ENCODE peak calls at places on chromosomes 3 and 15, in ten cellular contexts. One of them, this sample, is unnamed.

GRCh38 chr3:186502138-186502941 is 41.8 kb downstream of the CRYGS start:
- DNase-seq in epithelial cell of esophagus: no peak
- DNase-seq in HCT116: no peak
- DNase-seq in upper lobe of left lung: no peak
- DNase-seq in colonic mucosa: no peak
- DNase-seq in astrocyte of the spinal cord: no peak
- DNase-seq in AG04449: no peak
- DNase-seq in lower leg skin: no peak
- DNase-seq in GM23338: no peak
- DNase-seq in CD4-positive, alpha-beta T cell: no peak
- DNase-seq in this sample: no peak

GRCh38 chr3:13770390-13771169 is 109.3 kb downstream of the WNT7A start:
- DNase-seq in epithelial cell of esophagus: no peak
- DNase-seq in HCT116: no peak
- DNase-seq in upper lobe of left lung: no peak
- DNase-seq in colonic mucosa: no peak
- DNase-seq in astrocyte of the spinal cord: no peak
- DNase-seq in AG04449: no peak
- DNase-seq in lower leg skin: no peak
- DNase-seq in GM23338: peak; percentile 75
- DNase-seq in CD4-positive, alpha-beta T cell: no peak
- DNase-seq in this sample: no peak

GRCh38 chr15:70797464-70797863 is 34.1 kb upstream of the UACA start:
- DNase-seq in epithelial cell of esophagus: no peak
- DNase-seq in HCT116: no peak
- DNase-seq in upper lobe of left lung: no peak
- DNase-seq in colonic mucosa: no peak
- DNase-seq in astrocyte of the spinal cord: no peak
- DNase-seq in AG04449: no peak
- DNase-seq in lower leg skin: no peak
- DNase-seq in GM23338: no peak
- DNase-seq in CD4-positive, alpha-beta T cell: no peak
- DNase-seq in this sample: no peak

GRCh38 chr3:85572426-85572825 is 613.6 kb downstream of the CADM2 start:
- DNase-seq in epithelial cell of esophagus: no peak
- DNase-seq in HCT116: no peak
- DNase-seq in upper lobe of left lung: no peak
- DNase-seq in colonic mucosa: no peak
- DNase-seq in astrocyte of the spinal cord: peak; percentile 45
- DNase-seq in AG04449: no peak
- DNase-seq in lower leg skin: no peak
- DNase-seq in GM23338: no peak
- DNase-seq in CD4-positive, alpha-beta T cell: no peak
- DNase-seq in this sample: no peak

GRCh38 chr3:184308744-184309143 is 5.7 kb upstream of the EIF4G1 start:
- DNase-seq in epithelial cell of esophagus: no peak
- DNase-seq in HCT116: no peak
- DNase-seq in upper lobe of left lung: no peak
- DNase-seq in colonic mucosa: no peak
- DNase-seq in astrocyte of the spinal cord: no peak
- DNase-seq in AG04449: no peak
- DNase-seq in lower leg skin: no peak
- DNase-seq in GM23338: no peak
- DNase-seq in CD4-positive, alpha-beta T cell: no peak
- DNase-seq in this sample: no peak

GRCh38 chr3:71524688-71525087 is 58.8 kb downstream of the FOXP1 start:
- DNase-seq in epithelial cell of esophagus: no peak
- DNase-seq in HCT116: no peak
- DNase-seq in upper lobe of left lung: no peak
- DNase-seq in colonic mucosa: no peak
- DNase-seq in astrocyte of the spinal cord: no peak
- DNase-seq in AG04449: no peak
- DNase-seq in lower leg skin: no peak
- DNase-seq in GM23338: no peak
- DNase-seq in CD4-positive, alpha-beta T cell: no peak
- DNase-seq in this sample: no peak

GRCh38 chr3:194617827-194618226 is 15.4 kb downstream of the TMEM44 start:
- DNase-seq in epithelial cell of esophagus: peak; percentile 68
- DNase-seq in HCT116: no peak
- DNase-seq in upper lobe of left lung: no peak
- DNase-seq in colonic mucosa: peak; percentile 32
- DNase-seq in astrocyte of the spinal cord: peak; percentile 36
- DNase-seq in AG04449: no peak
- DNase-seq in lower leg skin: no peak
- DNase-seq in GM23338: no peak
- DNase-seq in CD4-positive, alpha-beta T cell: no peak
- DNase-seq in this sample: no peak

GRCh38 chr3:11826628-11827265 is 19.9 kb downstream of the TAMM41 start:
- DNase-seq in epithelial cell of esophagus: peak; percentile 6
- DNase-seq in HCT116: no peak
- DNase-seq in upper lobe of left lung: no peak
- DNase-seq in colonic mucosa: no peak
- DNase-seq in astrocyte of the spinal cord: peak; percentile 32
- DNase-seq in AG04449: peak; percentile 57
- DNase-seq in lower leg skin: no peak
- DNase-seq in GM23338: no peak
- DNase-seq in CD4-positive, alpha-beta T cell: no peak
- DNase-seq in this sample: no peak

GRCh38 chr3:143763568-143764162 is 84.6 kb downstream of the SLC9A9 start:
- DNase-seq in epithelial cell of esophagus: peak; percentile 29
- DNase-seq in HCT116: no peak
- DNase-seq in upper lobe of left lung: no peak
- DNase-seq in colonic mucosa: no peak
- DNase-seq in astrocyte of the spinal cord: peak; percentile 36
- DNase-seq in AG04449: no peak
- DNase-seq in lower leg skin: no peak
- DNase-seq in GM23338: peak; percentile 47
- DNase-seq in CD4-positive, alpha-beta T cell: no peak
- DNase-seq in this sample: no peak

GRCh38 chr3:155745795-155746550 is 1.1 kb upstream of the PLCH1 start:
- DNase-seq in epithelial cell of esophagus: peak; percentile 55
- DNase-seq in HCT116: peak; percentile 45
- DNase-seq in upper lobe of left lung: peak; percentile 48
- DNase-seq in colonic mucosa: peak; percentile 53
- DNase-seq in astrocyte of the spinal cord: peak; percentile 48
- DNase-seq in AG04449: no peak
- DNase-seq in lower leg skin: no peak
- DNase-seq in GM23338: peak; percentile 91
- DNase-seq in CD4-positive, alpha-beta T cell: no peak
- DNase-seq in this sample: no peak

GRCh38 chr3:185024966-185025365 is 127.9 kb downstream of the C3orf70 start:
- DNase-seq in epithelial cell of esophagus: no peak
- DNase-seq in HCT116: no peak
- DNase-seq in upper lobe of left lung: no peak
- DNase-seq in colonic mucosa: no peak
- DNase-seq in astrocyte of the spinal cord: no peak
- DNase-seq in AG04449: no peak
- DNase-seq in lower leg skin: no peak
- DNase-seq in GM23338: no peak
- DNase-seq in CD4-positive, alpha-beta T cell: no peak
- DNase-seq in this sample: no peak

GRCh38 chr3:183306798-183307671 is 54.0 kb downstream of the B3GNT5 start:
- DNase-seq in epithelial cell of esophagus: peak; percentile 77
- DNase-seq in HCT116: no peak
- DNase-seq in upper lobe of left lung: peak; percentile 44
- DNase-seq in colonic mucosa: peak; percentile 94
- DNase-seq in astrocyte of the spinal cord: peak; percentile 85
- DNase-seq in AG04449: no peak
- DNase-seq in lower leg skin: peak; percentile 75
- DNase-seq in GM23338: no peak
- DNase-seq in CD4-positive, alpha-beta T cell: no peak
- DNase-seq in this sample: no peak

GRCh38 chr3:187750041-187750512 is 4.8 kb upstream of the BCL6 start:
- DNase-seq in epithelial cell of esophagus: peak; percentile 95
- DNase-seq in HCT116: peak; percentile 82
- DNase-seq in upper lobe of left lung: peak; percentile 87
- DNase-seq in colonic mucosa: peak; percentile 83
- DNase-seq in astrocyte of the spinal cord: peak; percentile 46
- DNase-seq in AG04449: no peak
- DNase-seq in lower leg skin: no peak
- DNase-seq in GM23338: peak; percentile 91
- DNase-seq in CD4-positive, alpha-beta T cell: no peak
- DNase-seq in this sample: no peak

GRCh38 chr3:121552797-121553196 is 7.0 kb upstream of the POLQ start:
- DNase-seq in epithelial cell of esophagus: no peak
- DNase-seq in HCT116: no peak
- DNase-seq in upper lobe of left lung: no peak
- DNase-seq in colonic mucosa: no peak
- DNase-seq in astrocyte of the spinal cord: no peak
- DNase-seq in AG04449: no peak
- DNase-seq in lower leg skin: no peak
- DNase-seq in GM23338: no peak
- DNase-seq in CD4-positive, alpha-beta T cell: no peak
- DNase-seq in this sample: no peak

GRCh38 chr3:121557426-121557934 is 10.3 kb upstream of the ARGFX start:
- DNase-seq in epithelial cell of esophagus: no peak
- DNase-seq in HCT116: no peak
- DNase-seq in upper lobe of left lung: no peak
- DNase-seq in colonic mucosa: no peak
- DNase-seq in astrocyte of the spinal cord: no peak
- DNase-seq in AG04449: no peak
- DNase-seq in lower leg skin: no peak
- DNase-seq in GM23338: no peak
- DNase-seq in CD4-positive, alpha-beta T cell: no peak
- DNase-seq in this sample: no peak

DNA sequence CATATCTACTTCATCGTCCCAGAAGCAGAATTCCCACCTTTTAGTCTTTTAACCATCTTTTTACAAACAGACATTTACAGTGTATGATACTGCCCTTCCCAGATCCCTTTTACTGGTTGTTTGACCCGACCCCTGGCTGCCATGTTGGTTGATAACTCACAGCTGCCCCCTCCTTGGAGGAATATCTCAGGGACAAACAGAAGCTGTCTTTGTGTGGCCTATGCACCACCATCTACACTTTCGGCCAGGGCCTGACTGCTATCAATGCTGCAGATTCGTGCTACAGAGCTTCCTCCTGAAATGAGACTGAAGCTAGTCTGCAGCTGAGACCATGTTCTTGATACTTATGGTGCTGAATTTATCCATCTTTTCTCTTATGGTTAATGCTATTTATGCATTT is 6.6 kb upstream of the POLQ start:
- DNase-seq in epithelial cell of esophagus: no peak
- DNase-seq in HCT116: no peak
- DNase-seq in upper lobe of left lung: no peak
- DNase-seq in colonic mucosa: no peak
- DNase-seq in astrocyte of the spinal cord: no peak
- DNase-seq in AG04449: no peak
- DNase-seq in lower leg skin: no peak
- DNase-seq in GM23338: no peak
- DNase-seq in CD4-positive, alpha-beta T cell: no peak
- DNase-seq in this sample: no peak
- TF ChIP-seq CTCF in epithelial cell of esophagus: no peak
- TF ChIP-seq CTCF in HCT116: no peak
- TF ChIP-seq CTCF in upper lobe of left lung: no peak
- TF ChIP-seq CTCF in colonic mucosa: no peak
- TF ChIP-seq CTCF in astrocyte of the spinal cord: no peak
- TF ChIP-seq CTCF in AG04449: no peak
- TF ChIP-seq CTCF in lower leg skin: no peak
- TF ChIP-seq CTCF in GM23338: no peak
- TF ChIP-seq CTCF in CD4-positive, alpha-beta T cell: no peak
- TF ChIP-seq CTCF in this sample: no peak

DNA sequence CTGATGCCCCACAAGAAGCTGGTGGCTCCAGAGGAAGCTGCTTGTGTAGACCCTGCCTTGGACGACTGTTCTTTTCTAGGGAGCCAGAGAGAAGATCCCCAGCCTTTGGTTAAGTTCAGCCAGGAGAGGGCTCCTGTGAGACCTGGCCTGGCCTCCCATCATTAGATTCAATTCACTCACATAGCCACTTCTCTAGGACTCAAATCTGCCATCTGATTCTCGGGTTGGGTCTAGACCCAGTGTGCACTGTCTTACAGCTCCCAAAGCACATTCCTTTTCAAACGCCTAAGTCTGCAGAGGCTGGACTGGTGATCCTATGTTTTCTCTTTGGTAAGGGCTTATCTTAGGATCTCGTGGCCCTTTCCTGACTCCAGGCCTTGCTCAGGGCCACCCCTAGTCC is 81.7 kb upstream of the NPHP3 start:
- DNase-seq in epithelial cell of esophagus: no peak
- DNase-seq in HCT116: no peak
- DNase-seq in upper lobe of left lung: no peak
- DNase-seq in colonic mucosa: no peak
- DNase-seq in astrocyte of the spinal cord: no peak
- DNase-seq in AG04449: no peak
- DNase-seq in lower leg skin: no peak
- DNase-seq in GM23338: peak; percentile 52
- DNase-seq in CD4-positive, alpha-beta T cell: no peak
- DNase-seq in this sample: no peak
- TF ChIP-seq CTCF in epithelial cell of esophagus: no peak
- TF ChIP-seq CTCF in HCT116: peak; percentile 31
- TF ChIP-seq CTCF in upper lobe of left lung: no peak
- TF ChIP-seq CTCF in colonic mucosa: no peak
- TF ChIP-seq CTCF in astrocyte of the spinal cord: peak; percentile 17
- TF ChIP-seq CTCF in AG04449: no peak
- TF ChIP-seq CTCF in lower leg skin: no peak
- TF ChIP-seq CTCF in GM23338: peak; percentile 60
- TF ChIP-seq CTCF in CD4-positive, alpha-beta T cell: no peak
- TF ChIP-seq CTCF in this sample: no peak

DNA sequence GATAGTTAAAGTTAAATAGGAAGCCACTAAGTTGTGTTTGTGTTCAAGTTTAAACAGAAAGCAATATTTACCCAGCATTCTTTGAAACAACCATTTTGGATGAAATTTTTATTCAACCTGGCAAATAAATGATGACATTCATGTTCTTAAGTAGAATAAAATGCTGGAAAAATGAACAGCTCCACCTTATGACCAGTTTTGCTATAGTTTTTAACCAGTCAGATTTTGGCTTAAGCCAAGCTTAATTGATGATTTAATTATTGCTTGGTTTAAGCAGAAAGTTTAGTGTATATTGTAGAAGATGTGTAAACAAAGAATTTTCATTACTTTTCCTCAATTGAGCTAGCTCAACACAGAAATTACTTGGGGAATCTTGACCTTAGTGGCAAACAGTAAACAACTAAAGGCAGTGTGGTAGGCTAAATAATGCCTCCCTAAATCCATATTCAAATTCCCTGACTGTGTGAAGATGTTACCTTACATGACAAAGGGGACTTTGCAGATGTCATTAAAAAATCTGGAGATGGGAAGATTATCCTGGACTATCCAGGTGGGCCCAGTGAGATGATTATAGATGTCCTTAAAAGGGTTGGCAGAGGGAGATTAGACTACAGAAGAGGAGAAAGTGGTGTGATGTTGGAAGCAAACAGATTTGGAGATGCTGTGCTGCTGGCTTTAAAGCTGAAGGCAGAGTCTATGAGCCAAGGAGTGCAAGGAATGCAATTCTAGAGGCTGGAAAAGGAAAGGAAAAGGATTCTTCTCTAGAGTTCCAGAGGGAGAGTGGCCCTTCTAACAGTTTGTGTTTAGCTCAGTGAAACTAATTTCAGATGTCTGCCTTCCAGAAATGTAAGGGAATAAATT is 448.6 kb upstream of the GOLIM4 start:
- DNase-seq in epithelial cell of esophagus: peak; percentile 10
- DNase-seq in HCT116: peak; percentile 3
- DNase-seq in upper lobe of left lung: no peak
- DNase-seq in colonic mucosa: no peak
- DNase-seq in astrocyte of the spinal cord: peak; percentile 5
- DNase-seq in AG04449: no peak
- DNase-seq in lower leg skin: no peak
- DNase-seq in GM23338: peak; percentile 61
- DNase-seq in CD4-positive, alpha-beta T cell: no peak
- DNase-seq in this sample: no peak
- TF ChIP-seq CTCF in epithelial cell of esophagus: peak; percentile 16
- TF ChIP-seq CTCF in HCT116: peak; percentile 24
- TF ChIP-seq CTCF in upper lobe of left lung: no peak
- TF ChIP-seq CTCF in colonic mucosa: no peak
- TF ChIP-seq CTCF in astrocyte of the spinal cord: peak; percentile 10
- TF ChIP-seq CTCF in AG04449: no peak
- TF ChIP-seq CTCF in lower leg skin: no peak
- TF ChIP-seq CTCF in GM23338: peak; percentile 38
- TF ChIP-seq CTCF in CD4-positive, alpha-beta T cell: no peak
- TF ChIP-seq CTCF in this sample: no peak

GRCh38 chr15:38088971-38089370 is 154.5 kb downstream of the TMCO5A start:
- DNase-seq in epithelial cell of esophagus: no peak
- DNase-seq in HCT116: no peak
- DNase-seq in upper lobe of left lung: no peak
- DNase-seq in colonic mucosa: no peak
- DNase-seq in astrocyte of the spinal cord: peak; percentile 22
- DNase-seq in AG04449: peak; percentile 10
- DNase-seq in lower leg skin: no peak
- DNase-seq in GM23338: no peak
- DNase-seq in CD4-positive, alpha-beta T cell: no peak
- DNase-seq in this sample: no peak
- TF ChIP-seq CTCF in epithelial cell of esophagus: no peak
- TF ChIP-seq CTCF in HCT116: no peak
- TF ChIP-seq CTCF in upper lobe of left lung: no peak
- TF ChIP-seq CTCF in colonic mucosa: no peak
- TF ChIP-seq CTCF in astrocyte of the spinal cord: no peak
- TF ChIP-seq CTCF in AG04449: no peak
- TF ChIP-seq CTCF in lower leg skin: no peak
- TF ChIP-seq CTCF in GM23338: no peak
- TF ChIP-seq CTCF in CD4-positive, alpha-beta T cell: no peak
- TF ChIP-seq CTCF in this sample: no peak

This sample was measured in omental fat pad.